ENCODE peak calls at places on chromosomes 6 and 20, in four cellular contexts. One of them, this sample, is unnamed.

GRCh38 chr20:19729672-19730071 is 28.4 kb upstream of the RIN2 start:
- DNase-seq in RWPE2: no peak
- DNase-seq in effector memory CD4-positive, alpha-beta T cell: no peak
- DNase-seq in pancreas: no peak
- DNase-seq in this sample: no peak

GRCh38 chr6:68638225-68638900 is 3.3 kb downstream of the ADGRB3 start:
- DNase-seq in RWPE2: no peak
- DNase-seq in effector memory CD4-positive, alpha-beta T cell: no peak
- DNase-seq in pancreas: peak; percentile 17
- DNase-seq in this sample: peak; percentile 41

GRCh38 chr20:23244207-23244915 is 106.2 kb upstream of the NXT1 start:
- DNase-seq in RWPE2: no peak
- DNase-seq in effector memory CD4-positive, alpha-beta T cell: no peak
- DNase-seq in pancreas: no peak
- DNase-seq in this sample: no peak

GRCh38 chr6:44253307-44254101 is 3.8 kb downstream of the SLC35B2 start:
- DNase-seq in RWPE2: no peak
- DNase-seq in effector memory CD4-positive, alpha-beta T cell: peak; percentile 42
- DNase-seq in pancreas: peak; percentile 53
- DNase-seq in this sample: peak; percentile 58

GRCh38 chr6:84489598-84489997 is 262.2 kb upstream of the CEP162 start:
- DNase-seq in RWPE2: no peak
- DNase-seq in effector memory CD4-positive, alpha-beta T cell: no peak
- DNase-seq in pancreas: no peak
- DNase-seq in this sample: no peak

GRCh38 chr6:135183532-135184440 is 2.7 kb downstream of the MYB start:
- DNase-seq in RWPE2: no peak
- DNase-seq in effector memory CD4-positive, alpha-beta T cell: peak; percentile 53
- DNase-seq in pancreas: peak; percentile 46
- DNase-seq in this sample: peak; percentile 67

GRCh38 chr20:42549496-42549895 is 640.2 kb downstream of the PTPRT start:
- DNase-seq in RWPE2: no peak
- DNase-seq in effector memory CD4-positive, alpha-beta T cell: no peak
- DNase-seq in pancreas: no peak
- DNase-seq in this sample: no peak

GRCh38 chr6:37480118-37480736 is 19.5 kb downstream of the CCDC167 start:
- DNase-seq in RWPE2: peak; percentile 28
- DNase-seq in effector memory CD4-positive, alpha-beta T cell: no peak
- DNase-seq in pancreas: no peak
- DNase-seq in this sample: no peak

GRCh38 chr6:41527721-41528408 is 18.3 kb upstream of the FOXP4 start:
- DNase-seq in RWPE2: no peak
- DNase-seq in effector memory CD4-positive, alpha-beta T cell: no peak
- DNase-seq in pancreas: no peak
- DNase-seq in this sample: no peak

GRCh38 chr6:132919476-132919875 is 105.1 kb downstream of the RPS12 start:
- DNase-seq in RWPE2: no peak
- DNase-seq in effector memory CD4-positive, alpha-beta T cell: no peak
- DNase-seq in pancreas: peak; percentile 54
- DNase-seq in this sample: no peak

GRCh38 chr20:10524643-10525042 is 89.5 kb downstream of the SLX4IP start:
- DNase-seq in RWPE2: no peak
- DNase-seq in effector memory CD4-positive, alpha-beta T cell: no peak
- DNase-seq in pancreas: no peak
- DNase-seq in this sample: no peak

GRCh38 chr6:17281497-17282481 is 628 bp downstream of the RBM24 start:
- DNase-seq in RWPE2: no peak
- DNase-seq in effector memory CD4-positive, alpha-beta T cell: no peak
- DNase-seq in pancreas: peak; percentile 11
- DNase-seq in this sample: no peak

GRCh38 chr20:4714818-4715217 is 6.9 kb upstream of the PRND start:
- DNase-seq in RWPE2: no peak
- DNase-seq in effector memory CD4-positive, alpha-beta T cell: no peak
- DNase-seq in pancreas: no peak
- DNase-seq in this sample: no peak

GRCh38 chr6:49541936-49542335 is 8.5 kb upstream of the C6orf141 start:
- DNase-seq in RWPE2: no peak
- DNase-seq in effector memory CD4-positive, alpha-beta T cell: no peak
- DNase-seq in pancreas: no peak
- DNase-seq in this sample: no peak
- H3K27ac ChIP-seq in RWPE2: peak overlapping the region; percentile 94
- H3K27ac ChIP-seq in effector memory CD4-positive, alpha-beta T cell: no peak overlapping the region
- H3K27ac ChIP-seq in pancreas: no peak overlapping the region
- H3K27ac ChIP-seq in this sample: no peak overlapping the region

GRCh38 chr6:25410102-25410501 is 130.9 kb downstream of the CARMIL1 start:
- DNase-seq in RWPE2: no peak
- DNase-seq in effector memory CD4-positive, alpha-beta T cell: no peak
- DNase-seq in pancreas: no peak
- DNase-seq in this sample: peak; percentile 26
- H3K4me1 ChIP-seq in RWPE2: no peaks in the 10 kb centered on the region
- H3K4me1 ChIP-seq in effector memory CD4-positive, alpha-beta T cell: peaks cover 17% of the 10 kb centered on the region
- H3K4me1 ChIP-seq in pancreas: peaks cover 28% of the 10 kb centered on the region
- H3K4me1 ChIP-seq in this sample: peaks cover 17% of the 10 kb centered on the region

DNA sequence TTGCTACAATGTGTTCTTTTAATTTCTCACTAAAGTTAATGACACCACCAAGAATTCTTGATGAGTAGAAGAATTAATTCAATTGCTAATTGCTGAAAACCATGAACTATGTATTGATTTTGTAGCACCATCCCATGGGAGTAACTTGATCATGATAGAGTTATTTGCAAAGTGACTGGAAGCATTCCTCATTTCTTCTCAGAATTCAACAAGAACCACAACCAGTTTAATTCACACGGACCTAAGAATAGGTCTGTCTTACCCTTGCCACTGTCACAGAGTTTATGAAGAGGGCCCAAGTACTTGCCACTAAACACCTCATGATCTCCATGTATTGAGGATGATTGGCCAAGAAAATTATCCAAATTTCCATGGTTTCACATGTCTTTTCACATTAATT is 222.2 kb downstream of the TMEM242 start:
- DNase-seq in RWPE2: no peak
- DNase-seq in effector memory CD4-positive, alpha-beta T cell: no peak
- DNase-seq in pancreas: no peak
- DNase-seq in this sample: no peak
- H3K27ac ChIP-seq in RWPE2: no peak overlapping the region
- H3K27ac ChIP-seq in effector memory CD4-positive, alpha-beta T cell: no peak overlapping the region
- H3K27ac ChIP-seq in pancreas: no peak overlapping the region
- H3K27ac ChIP-seq in this sample: no peak overlapping the region

DNA sequence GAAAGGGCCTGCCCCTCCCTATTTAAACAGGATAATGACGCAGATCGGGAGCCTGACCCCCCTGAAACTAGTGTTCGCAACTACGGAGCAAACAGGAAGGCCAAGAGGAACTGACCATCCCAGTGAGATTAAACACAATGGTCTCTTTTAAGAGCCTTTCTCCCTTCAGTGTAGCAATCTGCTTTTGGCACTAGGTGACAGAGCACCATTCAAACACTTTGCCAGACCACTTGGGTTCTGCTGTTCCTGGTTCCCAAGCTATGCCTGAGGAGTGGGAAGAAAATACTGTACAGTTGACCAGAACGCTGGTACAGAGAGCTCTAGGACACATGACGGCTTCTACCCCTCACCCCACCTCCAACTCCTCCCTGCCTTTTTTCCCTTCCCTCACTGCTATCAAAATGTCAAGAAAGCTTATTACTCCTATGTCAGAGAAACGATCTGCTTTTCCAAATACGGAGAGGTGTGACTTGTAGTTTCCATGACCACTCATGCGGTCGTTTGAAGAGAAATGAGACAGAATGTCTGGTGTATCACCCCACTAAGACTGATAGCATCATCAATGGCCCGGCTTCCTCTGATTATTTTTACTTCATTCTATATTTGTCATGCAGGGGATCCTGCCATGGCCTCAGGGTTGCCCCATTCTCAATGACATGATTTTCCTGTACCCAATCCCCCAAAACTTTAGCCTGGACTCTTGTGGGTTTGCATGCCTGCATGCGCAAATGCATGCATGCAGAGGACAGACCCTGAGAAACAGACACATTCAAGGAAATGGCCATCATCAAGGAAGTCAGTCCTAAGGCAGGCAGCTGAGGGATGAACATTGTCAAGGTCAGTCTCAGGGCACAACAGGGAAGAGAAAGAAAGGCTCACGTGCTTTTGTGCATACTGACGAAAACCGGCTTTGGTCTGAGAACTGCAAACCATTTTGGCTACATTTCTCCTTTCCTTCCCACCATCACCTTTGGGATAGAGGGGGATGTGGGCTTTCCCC is 13.3 kb downstream of the NEDD9 start:
- DNase-seq in RWPE2: no peak
- DNase-seq in effector memory CD4-positive, alpha-beta T cell: no peak
- DNase-seq in pancreas: no peak
- DNase-seq in this sample: no peak
- H3K4me1 ChIP-seq in RWPE2: peaks cover 26% of the 10 kb centered on the region
- H3K4me1 ChIP-seq in effector memory CD4-positive, alpha-beta T cell: peaks cover 4% of the 10 kb centered on the region
- H3K4me1 ChIP-seq in pancreas: peaks cover 63% of the 10 kb centered on the region
- H3K4me1 ChIP-seq in this sample: peaks cover 30% of the 10 kb centered on the region

GRCh38 chr20:57734754-57735153 is 24.9 kb upstream of the PMEPA1 start:
- DNase-seq in RWPE2: no peak
- DNase-seq in effector memory CD4-positive, alpha-beta T cell: no peak
- DNase-seq in pancreas: no peak
- DNase-seq in this sample: no peak

GRCh38 chr20:57736738-57737347 is 27.0 kb upstream of the PMEPA1 start:
- DNase-seq in RWPE2: no peak
- DNase-seq in effector memory CD4-positive, alpha-beta T cell: no peak
- DNase-seq in pancreas: no peak
- DNase-seq in this sample: no peak

GRCh38 chr20:57738053-57738452 is 28.2 kb upstream of the PMEPA1 start:
- DNase-seq in RWPE2: no peak
- DNase-seq in effector memory CD4-positive, alpha-beta T cell: no peak
- DNase-seq in pancreas: peak; percentile 25
- DNase-seq in this sample: no peak

GRCh38 chr20:57737349-57737748 is 27.5 kb upstream of the PMEPA1 start:
- DNase-seq in RWPE2: no peak
- DNase-seq in effector memory CD4-positive, alpha-beta T cell: no peak
- DNase-seq in pancreas: no peak
- DNase-seq in this sample: no peak

GRCh38 chr20:57735831-57736737 is 26.3 kb upstream of the PMEPA1 start:
- DNase-seq in RWPE2: no peak
- DNase-seq in effector memory CD4-positive, alpha-beta T cell: no peak
- DNase-seq in pancreas: no peak
- DNase-seq in this sample: no peak
- H3K27ac ChIP-seq in RWPE2: no peak overlapping the region
- H3K27ac ChIP-seq in effector memory CD4-positive, alpha-beta T cell: no peak overlapping the region
- H3K27ac ChIP-seq in pancreas: no peak overlapping the region
- H3K27ac ChIP-seq in this sample: no peak overlapping the region

GRCh38 chr20:57392130-57392445 is 892 bp downstream of the RBM38 start:
- DNase-seq in RWPE2: peak; percentile 71
- DNase-seq in effector memory CD4-positive, alpha-beta T cell: no peak
- DNase-seq in pancreas: no peak
- DNase-seq in this sample: peak; percentile 51
- H3K4me1 ChIP-seq in RWPE2: peaks cover 20% of the 10 kb centered on the region
- H3K4me1 ChIP-seq in effector memory CD4-positive, alpha-beta T cell: peaks cover 60% of the 10 kb centered on the region
- H3K4me1 ChIP-seq in pancreas: peaks cover 7% of the 10 kb centered on the region
- H3K4me1 ChIP-seq in this sample: peaks cover 69% of the 10 kb centered on the region

DNA sequence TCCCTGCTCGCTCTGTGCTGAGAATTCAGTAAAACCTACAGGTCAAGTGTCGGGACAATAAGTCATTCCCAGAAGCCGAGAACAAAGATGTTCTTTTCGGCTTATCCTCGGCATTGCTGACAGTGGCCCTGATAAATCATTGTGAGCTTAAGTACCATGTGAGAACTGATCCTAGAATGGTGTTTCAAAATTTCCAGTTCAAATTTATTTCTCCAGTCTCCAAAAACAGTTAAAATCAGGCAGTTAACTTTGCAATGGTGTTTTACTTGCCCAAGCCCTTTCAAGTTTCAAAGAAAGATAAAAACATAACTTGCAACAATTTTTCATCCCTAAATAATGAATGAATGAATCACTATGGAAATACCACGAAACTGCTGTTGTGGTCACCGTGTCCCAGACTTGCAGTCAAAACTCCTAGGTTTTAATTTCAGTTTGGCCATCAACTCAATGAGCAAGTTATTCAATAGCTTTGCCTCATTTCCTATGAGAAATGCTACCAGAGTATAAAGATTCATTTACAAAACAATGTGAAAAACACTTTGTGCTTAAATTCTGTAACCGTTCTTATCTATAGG is 4.3 kb downstream of the ATP5F1E start:
- DNase-seq in RWPE2: no peak
- DNase-seq in effector memory CD4-positive, alpha-beta T cell: no peak
- DNase-seq in pancreas: no peak
- DNase-seq in this sample: no peak
- H3K27ac ChIP-seq in RWPE2: peak overlapping the region; percentile 1
- H3K27ac ChIP-seq in effector memory CD4-positive, alpha-beta T cell: no peak overlapping the region
- H3K27ac ChIP-seq in pancreas: no peak overlapping the region
- H3K27ac ChIP-seq in this sample: no peak overlapping the region

DNA sequence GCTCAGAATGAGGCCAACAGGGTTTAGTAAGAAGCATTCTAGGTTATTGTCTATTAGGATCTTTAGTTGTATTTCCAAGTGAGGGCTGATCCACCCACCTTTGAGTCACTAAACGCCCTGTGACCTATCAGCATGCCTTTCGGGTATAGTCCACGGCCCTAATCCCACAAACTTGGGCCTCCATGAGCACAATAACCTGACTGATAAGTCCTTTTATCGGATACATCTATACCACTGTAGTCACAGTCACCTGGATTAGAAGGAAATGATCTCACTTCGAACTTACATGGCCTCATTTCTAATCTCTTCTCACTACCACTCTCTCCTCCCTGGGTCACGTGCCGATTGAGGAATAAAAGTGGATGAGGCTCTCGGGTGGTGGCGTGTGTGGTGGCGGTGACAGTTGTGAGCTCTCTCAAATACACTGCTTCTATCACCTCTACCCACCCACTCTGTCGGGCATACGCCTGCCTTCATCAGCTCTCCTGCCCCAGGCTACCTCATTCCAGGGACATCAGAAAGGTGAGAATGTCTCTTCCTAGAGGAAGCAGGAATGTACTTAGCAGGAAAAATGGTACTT is 65.2 kb downstream of the TRAM2 start:
- DNase-seq in RWPE2: no peak
- DNase-seq in effector memory CD4-positive, alpha-beta T cell: no peak
- DNase-seq in pancreas: no peak
- DNase-seq in this sample: no peak
- H3K4me1 ChIP-seq in RWPE2: peaks cover 52% of the 10 kb centered on the region
- H3K4me1 ChIP-seq in effector memory CD4-positive, alpha-beta T cell: no peaks in the 10 kb centered on the region
- H3K4me1 ChIP-seq in pancreas: no peaks in the 10 kb centered on the region
- H3K4me1 ChIP-seq in this sample: no peaks in the 10 kb centered on the region

This sample was measured in CD4-positive, CD25-positive, alpha-beta regulatory T cell.